ENCODE peak calls at places on chromosomes 12 and 14, in seven cellular contexts. A is left ventricle myocardium superior; Z is nucleus accumbens; R is frontal cortex; Q is fibroblast of villous mesenchyme; K is activated naive CD4-positive, alpha-beta T cell; Y is neural crest cell. G is an unnamed sample.
A peak's percentile ranks its signal among the peaks of the same experiment; 100 is the strongest.

GRCh38 chr12:95834572-95834971 is 24.2 kb upstream of the SNRPF start:
- DNase-seq in A (no peak), Z (no peak), R (no peak), Q (no peak), K (no peak), Y (no peak), G (no peak)

GRCh38 chr12:68420225-68421008 is 88.3 kb upstream of the MDM1 start:
- DNase-seq in A (no peak), Z (no peak), R (peak; percentile 28), Q (no peak), K (no peak), Y (no peak), G (peak; percentile 17)

GRCh38 chr12:72011374-72011773 is 72.7 kb downstream of the TPH2 start:
- DNase-seq in A (no peak), Z (no peak), R (no peak), Q (no peak), K (no peak), Y (no peak), G (no peak)

GRCh38 chr12:130316269-130316668 is 21.4 kb upstream of the PIWIL1 start:
- DNase-seq in A (no peak), Z (no peak), R (no peak), Q (no peak), K (no peak), Y (no peak), G (no peak)

GRCh38 chr14:99818503-99819036 is 25.4 kb downstream of the EML1 start:
- DNase-seq in A (no peak), Z (no peak), R (no peak), Q (no peak), K (no peak), Y (no peak), G (no peak)

GRCh38 chr12:102300824-102301461 is 103.3 kb upstream of the PMCH start:
- DNase-seq in A (no peak), Z (no peak), R (no peak), Q (peak; percentile 79), K (no peak), Y (no peak), G (no peak)

GRCh38 chr12:26292596-26292995 is 97.2 kb downstream of the SSPN start:
- DNase-seq in A (no peak), Z (no peak), R (no peak), Q (no peak), K (no peak), Y (no peak), G (no peak)

GRCh38 chr14:22819191-22819988 is 4.2 kb upstream of the SLC7A7 start:
- DNase-seq in A (peak; percentile 61), Z (peak; percentile 14), R (no peak), Q (peak; percentile 85), K (no peak), Y (no peak), G (no peak)

GRCh38 chr14:55438066-55438683 is 2.2 kb downstream of the TBPL2 start:
- DNase-seq in A (no peak), Z (peak; percentile 52), R (peak; percentile 25), Q (peak; percentile 66), K (no peak), Y (no peak), G (no peak)

GRCh38 chr14:70886421-70887206 is 20.6 kb upstream of the PCNX1 start:
- DNase-seq in A (no peak), Z (no peak), R (no peak), Q (no peak), K (no peak), Y (no peak), G (no peak)